ENCODE peak calls at places on chromosomes 11 and 22, in seven cellular contexts. D is stimulated activated CD4-positive, alpha-beta T cell treated with anti-CD3 and anti-CD28 coated beads, Interleukin-2, amount 100 ng/mL, for 48 hours; F is iPS DF 6.9; R is activated gamma-delta T cell treated with anti-CD3 and anti-CD28 coated beads, Interleukin-2, amount 50 U/mL, for 16 hours; B is heart left ventricle; Q is cardiac fibroblast; U is activated CD4-positive, CD25-positive, alpha-beta regulatory T cell. V is an unnamed sample.

GRCh38 chr11:363948-364761 is 5.1 kb upstream of the B4GALNT4 start:
- DNase-seq in D (peak; percentile 43), F (no peak), R (peak; percentile 27), B (no peak), Q (no peak), U (peak; percentile 46), V (peak; percentile 50)

GRCh38 chr22:37762389-37762836 is 45.3 kb upstream of the GCAT start:
- DNase-seq in D (no peak), F (no peak), R (no peak), B (no peak), Q (no peak), U (no peak), V (no peak)

GRCh38 chr11:74877132-74877531 is 71.8 kb downstream of the XRRA1 start:
- DNase-seq in D (peak; percentile 12), F (peak; percentile 9), R (no peak), B (no peak), Q (peak; percentile 10), U (no peak), V (no peak)

GRCh38 chr22:48889209-48889830 is 938.4 kb downstream of the BRD1 start:
- DNase-seq in D (no peak), F (no peak), R (no peak), B (no peak), Q (no peak), U (no peak), V (no peak)

GRCh38 chr22:35341090-35341874 is 39.6 kb upstream of the HMOX1 start:
- DNase-seq in D (no peak), F (no peak), R (no peak), B (no peak), Q (no peak), U (no peak), V (no peak)

GRCh38 chr11:73990727-73991126 is 8.1 kb upstream of the UCP2 start:
- DNase-seq in D (no peak), F (no peak), R (no peak), B (no peak), Q (no peak), U (no peak), V (no peak)

GRCh38 chr11:31764186-31764730 is 46.9 kb downstream of the PAX6 start:
- DNase-seq in D (no peak), F (no peak), R (no peak), B (no peak), Q (no peak), U (no peak), V (no peak)

GRCh38 chr11:44257338-44258189 is 52.4 kb downstream of the ALX4 start:
- DNase-seq in D (no peak), F (no peak), R (no peak), B (no peak), Q (no peak), U (no peak), V (no peak)

GRCh38 chr11:12381875-12382274 is 4.5 kb downstream of the PARVA start:
- DNase-seq in D (no peak), F (no peak), R (no peak), B (no peak), Q (no peak), U (no peak), V (no peak)

GRCh38 chr22:24165673-24166072 is 15.6 kb upstream of the SUSD2 start:
- DNase-seq in D (no peak), F (no peak), R (no peak), B (no peak), Q (no peak), U (no peak), V (no peak)

GRCh38 chr11:134393638-134394037 is 18.4 kb downstream of the B3GAT1 start:
- DNase-seq in D (no peak), F (no peak), R (no peak), B (no peak), Q (no peak), U (no peak), V (no peak)

GRCh38 chr11:33997473-33998347 is 53.8 kb upstream of the CAPRIN1 start:
- DNase-seq in D (no peak), F (no peak), R (no peak), B (no peak), Q (peak; percentile 29), U (no peak), V (peak; percentile 83)

GRCh38 chr11:110148775-110149744 is 55.9 kb downstream of the ZC3H12C start:
- DNase-seq in D (no peak), F (no peak), R (no peak), B (no peak), Q (peak; percentile 89), U (no peak), V (no peak)

GRCh38 chr11:103338621-103339484 is 229.6 kb downstream of the DYNC2H1 start:
- DNase-seq in D (no peak), F (no peak), R (no peak), B (no peak), Q (peak; percentile 46), U (no peak), V (no peak)

GRCh38 chr22:35425971-35426800 is 26.2 kb downstream of the MCM5 start:
- DNase-seq in D (no peak), F (no peak), R (no peak), B (no peak), Q (no peak), U (no peak), V (no peak)

GRCh38 chr22:26409705-26410376 is 19.2 kb upstream of the ASPHD2 start:
- DNase-seq in D (no peak), F (no peak), R (no peak), B (no peak), Q (no peak), U (no peak), V (no peak)